ENCODE peak calls at places on chromosomes 2 and 18, in eight cellular contexts. P is BJ; J is GM12864; D is stimulated activated CD8-positive, alpha-beta memory T cell treated with anti-CD3 and anti-CD28 coated beads, Interleukin-7, amount 100 ng/mL, for 1 hour; Y is NCI-H524; S is ACHN; L is activated CD8-positive, alpha-beta memory T cell treated with anti-CD3 and anti-CD28 coated beads, Interleukin-2, amount 10 ng/mL, durations not matched to agents 7 days and 5 days; Z is naive thymus-derived CD4-positive, alpha-beta T cell. A is an unnamed sample.

GRCh38 chr2:176188969-176189665 is 649 bp downstream of the HOXD1 start:
- DNase-seq in Y (peak), P (no peak), L (no peak), S (no peak), D (no peak), J (no peak), Z (no peak), A (no peak)

GRCh38 chr2:156435392-156435724 is 821 bp upstream of the GPD2 start:
- DNase-seq in Y (peak), S (no peak), L (no peak), J (no peak), Z (no peak), P (no peak), D (no peak), A (no peak)

GRCh38 chr2:160402997-160403979 is 90.3 kb downstream of the RBMS1 start:
- DNase-seq in Z (no peak), D (no peak), P (no peak), S (peak), J (no peak), L (no peak), Y (no peak), A (no peak)

GRCh38 chr2:72745679-72746368 is 80.0 kb downstream of the EXOC6B start:
- DNase-seq in P (peak), J (peak), Z (peak), D (no peak), L (no peak), S (peak), Y (peak), A (peak)

GRCh38 chr18:55236150-55236931 is 277.1 kb upstream of the CCDC68 start:
- DNase-seq in D (no peak), J (peak), Z (no peak), Y (no peak), S (no peak), P (no peak), L (no peak), A (no peak)

GRCh38 chr2:223262946-223263345 is 211.0 kb downstream of the KCNE4 start:
- DNase-seq in J (no peak), P (no peak), D (no peak), Y (no peak), Z (no peak), L (no peak), S (no peak), A (peak)

GRCh38 chr2:151781642-151782041 is 46.6 kb downstream of the ARL5A start:
- DNase-seq in D (no peak), Z (no peak), J (no peak), L (no peak), Y (no peak), S (no peak), P (no peak), A (no peak)

GRCh38 chr18:48802543-48803428 is 148.0 kb downstream of the SMAD7 start:
- DNase-seq in Y (peak), J (no peak), D (no peak), S (no peak), P (no peak), Z (no peak), L (peak), A (no peak)

GRCh38 chr18:62258606-62259005 is 66.5 kb upstream of the TNFRSF11A start:
- DNase-seq in S (peak), P (no peak), J (no peak), Y (no peak), Z (no peak), L (no peak), D (no peak), A (no peak)

GRCh38 chr2:70767094-70767698 is 804 bp downstream of the ADD2 start:
- DNase-seq in S (peak), Y (peak), Z (peak), D (no peak), P (no peak), L (no peak), J (no peak), A (peak)

GRCh38 chr2:160353166-160353565 is 140.4 kb downstream of the RBMS1 start:
- DNase-seq in Z (peak), S (peak), P (no peak), Y (peak), D (no peak), L (no peak), J (no peak), A (no peak)

A was measured in HTR-8/SVneo.